ENCODE peak calls at places on chromosomes 12 and 14, in six cellular contexts. One of them, this sample, is unnamed.

GRCh38 chr12:9673404-9674225 is 4.1 kb downstream of the CLEC2D start:
- DNase-seq in foreskin fibroblast: peak
- DNase-seq in IMR-90: peak
- DNase-seq in Jurkat, Clone E6-1: peak
- DNase-seq in bronchial epithelial cell: peak
- DNase-seq in heart left ventricle: peak
- DNase-seq in this sample: no peak

GRCh38 chr12:52216107-52216506 is 16.9 kb upstream of the KRT7 start:
- DNase-seq in foreskin fibroblast: no peak
- DNase-seq in IMR-90: peak
- DNase-seq in Jurkat, Clone E6-1: no peak
- DNase-seq in bronchial epithelial cell: no peak
- DNase-seq in heart left ventricle: no peak
- DNase-seq in this sample: no peak

GRCh38 chr12:19010087-19010486 is 119.4 kb upstream of the PLEKHA5 start:
- DNase-seq in foreskin fibroblast: no peak
- DNase-seq in IMR-90: no peak
- DNase-seq in Jurkat, Clone E6-1: no peak
- DNase-seq in bronchial epithelial cell: no peak
- DNase-seq in heart left ventricle: no peak
- DNase-seq in this sample: no peak

GRCh38 chr14:104504172-104504735 is 75.3 kb upstream of the C14orf180 start:
- DNase-seq in foreskin fibroblast: no peak
- DNase-seq in IMR-90: no peak
- DNase-seq in Jurkat, Clone E6-1: no peak
- DNase-seq in bronchial epithelial cell: no peak
- DNase-seq in heart left ventricle: no peak
- DNase-seq in this sample: no peak

GRCh38 chr14:50001146-50001998 is 108.5 kb downstream of the ARF6 start:
- DNase-seq in foreskin fibroblast: peak
- DNase-seq in IMR-90: peak
- DNase-seq in Jurkat, Clone E6-1: peak
- DNase-seq in bronchial epithelial cell: peak
- DNase-seq in heart left ventricle: no peak
- DNase-seq in this sample: no peak

GRCh38 chr12:100661300-100661951 is 87.9 kb downstream of the GAS2L3 start:
- DNase-seq in foreskin fibroblast: peak
- DNase-seq in IMR-90: peak
- DNase-seq in Jurkat, Clone E6-1: no peak
- DNase-seq in bronchial epithelial cell: peak
- DNase-seq in heart left ventricle: no peak
- DNase-seq in this sample: no peak

GRCh38 chr14:33949051-33950037 is 1.5 kb downstream of the EGLN3 start:
- DNase-seq in foreskin fibroblast: no peak
- DNase-seq in IMR-90: no peak
- DNase-seq in Jurkat, Clone E6-1: no peak
- DNase-seq in bronchial epithelial cell: no peak
- DNase-seq in heart left ventricle: no peak
- DNase-seq in this sample: no peak

GRCh38 chr12:5184159-5184558 is 140.5 kb downstream of the KCNA5 start:
- DNase-seq in foreskin fibroblast: no peak
- DNase-seq in IMR-90: peak
- DNase-seq in Jurkat, Clone E6-1: no peak
- DNase-seq in bronchial epithelial cell: peak
- DNase-seq in heart left ventricle: no peak
- DNase-seq in this sample: no peak

GRCh38 chr14:23300687-23301223 is 1.9 kb downstream of the PPP1R3E start:
- DNase-seq in foreskin fibroblast: peak
- DNase-seq in IMR-90: peak
- DNase-seq in Jurkat, Clone E6-1: no peak
- DNase-seq in bronchial epithelial cell: peak
- DNase-seq in heart left ventricle: peak
- DNase-seq in this sample: no peak

GRCh38 chr12:53816360-53817020 is 64.7 kb upstream of the CISTR start:
- DNase-seq in foreskin fibroblast: no peak
- DNase-seq in IMR-90: no peak
- DNase-seq in Jurkat, Clone E6-1: no peak
- DNase-seq in bronchial epithelial cell: peak
- DNase-seq in heart left ventricle: no peak
- DNase-seq in this sample: no peak

GRCh38 chr12:119870462-119870861 is 6.7 kb downstream of the CIT start:
- DNase-seq in foreskin fibroblast: peak
- DNase-seq in IMR-90: no peak
- DNase-seq in Jurkat, Clone E6-1: no peak
- DNase-seq in bronchial epithelial cell: no peak
- DNase-seq in heart left ventricle: no peak
- DNase-seq in this sample: no peak

This sample was measured in HuH-7.5.